ENCODE peak calls at places on chromosomes 1 and 21, in six cellular contexts. One of them, this sample, is unnamed.

GRCh38 chr1:246503341-246503740 is 3.7 kb downstream of the SMYD3 start:
- DNase-seq in H9: no peak
- DNase-seq in colonic mucosa: no peak
- DNase-seq in NT2/D1: no peak
- DNase-seq in GM23248: peak
- DNase-seq in PC-3: peak
- DNase-seq in this sample: no peak

GRCh38 chr1:68497358-68497698 is 446 bp upstream of the DEPDC1 start:
- DNase-seq in H9: no peak
- DNase-seq in colonic mucosa: no peak
- DNase-seq in NT2/D1: no peak
- DNase-seq in GM23248: no peak
- DNase-seq in PC-3: no peak
- DNase-seq in this sample: no peak

GRCh38 chr1:52636701-52637695 is 4.0 kb downstream of the SHISAL2A start:
- DNase-seq in H9: no peak
- DNase-seq in colonic mucosa: no peak
- DNase-seq in NT2/D1: no peak
- DNase-seq in GM23248: no peak
- DNase-seq in PC-3: no peak
- DNase-seq in this sample: no peak

GRCh38 chr1:182387566-182387965 is 4.0 kb downstream of the GLUL start:
- DNase-seq in H9: no peak
- DNase-seq in colonic mucosa: no peak
- DNase-seq in NT2/D1: no peak
- DNase-seq in GM23248: no peak
- DNase-seq in PC-3: no peak
- DNase-seq in this sample: no peak

GRCh38 chr1:218025454-218025853 is 259.6 kb upstream of the RRP15 start:
- DNase-seq in H9: no peak
- DNase-seq in colonic mucosa: no peak
- DNase-seq in NT2/D1: no peak
- DNase-seq in GM23248: peak
- DNase-seq in PC-3: peak
- DNase-seq in this sample: no peak

GRCh38 chr1:156896490-156897033 is 3.0 kb downstream of the PEAR1 start:
- DNase-seq in H9: peak
- DNase-seq in colonic mucosa: no peak
- DNase-seq in NT2/D1: peak
- DNase-seq in GM23248: peak
- DNase-seq in PC-3: peak
- DNase-seq in this sample: peak

GRCh38 chr21:16406355-16406754 is 676.6 kb downstream of the USP25 start:
- DNase-seq in H9: no peak
- DNase-seq in colonic mucosa: no peak
- DNase-seq in NT2/D1: no peak
- DNase-seq in GM23248: no peak
- DNase-seq in PC-3: no peak
- DNase-seq in this sample: no peak

GRCh38 chr1:195717651-195718050 is 890.6 kb downstream of the KCNT2 start:
- DNase-seq in H9: no peak
- DNase-seq in colonic mucosa: no peak
- DNase-seq in NT2/D1: no peak
- DNase-seq in GM23248: peak
- DNase-seq in PC-3: peak
- DNase-seq in this sample: no peak

GRCh38 chr21:42012763-42013329 is 2.7 kb upstream of the ZBTB21 start:
- DNase-seq in H9: no peak
- DNase-seq in colonic mucosa: no peak
- DNase-seq in NT2/D1: no peak
- DNase-seq in GM23248: no peak
- DNase-seq in PC-3: peak
- DNase-seq in this sample: no peak

GRCh38 chr1:231927431-231927830 is 300.8 kb downstream of the DISC1 start:
- DNase-seq in H9: no peak
- DNase-seq in colonic mucosa: no peak
- DNase-seq in NT2/D1: no peak
- DNase-seq in GM23248: no peak
- DNase-seq in PC-3: no peak
- DNase-seq in this sample: no peak

GRCh38 chr1:193458628-193459027 is 272.2 kb upstream of the B3GALT2 start:
- DNase-seq in H9: no peak
- DNase-seq in colonic mucosa: no peak
- DNase-seq in NT2/D1: no peak
- DNase-seq in GM23248: no peak
- DNase-seq in PC-3: no peak
- DNase-seq in this sample: no peak

GRCh38 chr1:20248954-20249612 is 41.6 kb upstream of the VWA5B1 start:
- DNase-seq in H9: no peak
- DNase-seq in colonic mucosa: no peak
- DNase-seq in NT2/D1: no peak
- DNase-seq in GM23248: no peak
- DNase-seq in PC-3: no peak
- DNase-seq in this sample: no peak

GRCh38 chr1:210231846-210232523 is 611 bp upstream of the SERTAD4 start:
- DNase-seq in H9: no peak
- DNase-seq in colonic mucosa: no peak
- DNase-seq in NT2/D1: no peak
- DNase-seq in GM23248: peak
- DNase-seq in PC-3: no peak
- DNase-seq in this sample: no peak

GRCh38 chr1:114135806-114136205 is 17.9 kb downstream of the SYT6 start:
- DNase-seq in H9: no peak
- DNase-seq in colonic mucosa: no peak
- DNase-seq in NT2/D1: no peak
- DNase-seq in GM23248: no peak
- DNase-seq in PC-3: no peak
- DNase-seq in this sample: no peak

GRCh38 chr1:82106672-82107071 is 305.9 kb downstream of the ADGRL2 start:
- DNase-seq in H9: no peak
- DNase-seq in colonic mucosa: no peak
- DNase-seq in NT2/D1: no peak
- DNase-seq in GM23248: no peak
- DNase-seq in PC-3: no peak
- DNase-seq in this sample: no peak

GRCh38 chr1:10737268-10737624 is 59.2 kb downstream of the CASZ1 start:
- DNase-seq in H9: no peak
- DNase-seq in colonic mucosa: no peak
- DNase-seq in NT2/D1: no peak
- DNase-seq in GM23248: no peak
- DNase-seq in PC-3: no peak
- DNase-seq in this sample: no peak

GRCh38 chr1:10735603-10736305 is 60.7 kb downstream of the CASZ1 start:
- DNase-seq in H9: no peak
- DNase-seq in colonic mucosa: no peak
- DNase-seq in NT2/D1: no peak
- DNase-seq in GM23248: no peak
- DNase-seq in PC-3: no peak
- DNase-seq in this sample: no peak

GRCh38 chr1:10736623-10737267 is 59.7 kb downstream of the CASZ1 start:
- DNase-seq in H9: no peak
- DNase-seq in colonic mucosa: no peak
- DNase-seq in NT2/D1: no peak
- DNase-seq in GM23248: no peak
- DNase-seq in PC-3: no peak
- DNase-seq in this sample: no peak

GRCh38 chr1:10738125-10738746 is 58.2 kb downstream of the CASZ1 start:
- DNase-seq in H9: peak
- DNase-seq in colonic mucosa: peak
- DNase-seq in NT2/D1: no peak
- DNase-seq in GM23248: no peak
- DNase-seq in PC-3: no peak
- DNase-seq in this sample: peak

DNA sequence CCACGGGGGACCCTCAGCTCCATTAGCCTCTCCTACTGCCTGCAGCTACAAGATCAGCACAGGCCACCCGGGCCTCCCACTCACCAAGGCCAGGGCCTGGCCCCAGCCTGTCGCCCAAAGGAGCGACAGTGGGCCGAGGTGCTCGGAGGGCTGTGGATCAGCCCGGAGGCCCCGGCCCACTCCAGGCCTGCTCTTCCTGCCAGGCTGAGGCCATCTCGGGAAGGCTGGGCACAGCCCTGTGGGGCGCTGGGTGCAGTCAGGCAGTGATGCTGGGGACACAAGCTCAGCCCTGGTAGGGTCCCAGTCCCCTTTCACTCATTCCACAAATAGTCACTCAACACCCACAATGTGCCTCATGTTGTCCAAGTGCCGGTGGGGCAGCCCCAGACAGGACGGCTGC is 58.8 kb downstream of the CASZ1 start:
- DNase-seq in H9: no peak
- DNase-seq in colonic mucosa: no peak
- DNase-seq in NT2/D1: no peak
- DNase-seq in GM23248: no peak
- DNase-seq in PC-3: no peak
- DNase-seq in this sample: no peak
- H3K9ac ChIP-seq in H9: no peak
- H3K9ac ChIP-seq in colonic mucosa: peak
- H3K9ac ChIP-seq in NT2/D1: no peak
- H3K9ac ChIP-seq in GM23248: no peak
- H3K9ac ChIP-seq in PC-3: no peak
- H3K9ac ChIP-seq in this sample: no peak

DNA sequence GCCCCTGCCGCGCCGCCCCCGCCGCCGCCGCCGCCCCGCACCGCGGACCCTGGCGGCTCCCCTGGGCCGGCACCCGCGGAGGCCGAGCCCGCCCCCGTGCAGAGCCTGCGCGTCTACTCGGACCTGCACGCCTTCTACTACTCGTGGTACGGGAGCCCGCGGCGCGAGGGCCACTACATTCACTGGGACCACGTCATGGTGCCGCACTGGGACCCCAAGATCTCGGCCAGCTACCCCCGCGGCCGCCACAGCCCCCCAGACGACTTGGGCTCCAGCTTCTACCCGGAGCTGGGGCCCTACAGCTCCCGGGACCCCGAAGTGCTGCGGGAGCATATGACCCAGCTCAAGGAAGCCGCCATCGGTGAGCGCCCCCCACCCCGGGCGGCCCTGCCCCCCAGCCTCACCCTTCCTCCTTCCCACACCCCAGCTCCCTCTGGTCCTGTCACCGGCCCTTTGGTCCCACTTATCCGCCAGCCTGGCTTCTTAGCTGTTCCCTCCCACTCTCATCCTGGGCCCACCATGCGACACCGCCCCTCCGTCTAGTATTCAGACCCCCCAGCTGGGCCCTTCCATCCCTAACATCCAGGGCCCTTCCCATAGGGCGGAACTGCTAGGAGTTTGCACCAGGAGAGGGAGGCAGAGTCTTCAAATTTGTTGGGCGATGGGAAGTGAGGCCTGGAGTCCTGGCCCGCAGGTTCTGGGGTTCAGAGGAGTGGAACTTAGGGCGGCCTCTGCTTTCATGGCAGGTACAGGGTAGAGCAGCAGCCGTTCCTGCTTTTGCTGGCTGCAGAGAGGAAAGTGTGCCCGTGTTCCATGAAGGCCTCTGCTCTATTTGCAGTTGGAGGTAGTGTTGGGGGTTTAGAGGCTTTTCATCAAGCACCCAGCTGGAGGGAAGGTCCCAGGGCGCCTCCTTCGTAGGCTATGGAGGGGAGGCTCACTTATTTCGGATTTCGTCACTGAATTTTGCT is 1.0 kb downstream of the MANEAL start:
- DNase-seq in H9: no peak
- DNase-seq in colonic mucosa: no peak
- DNase-seq in NT2/D1: no peak
- DNase-seq in GM23248: no peak
- DNase-seq in PC-3: no peak
- DNase-seq in this sample: peak
- H3K9ac ChIP-seq in H9: no peak
- H3K9ac ChIP-seq in colonic mucosa: peak
- H3K9ac ChIP-seq in NT2/D1: peak
- H3K9ac ChIP-seq in GM23248: no peak
- H3K9ac ChIP-seq in PC-3: peak
- H3K9ac ChIP-seq in this sample: no peak

DNA sequence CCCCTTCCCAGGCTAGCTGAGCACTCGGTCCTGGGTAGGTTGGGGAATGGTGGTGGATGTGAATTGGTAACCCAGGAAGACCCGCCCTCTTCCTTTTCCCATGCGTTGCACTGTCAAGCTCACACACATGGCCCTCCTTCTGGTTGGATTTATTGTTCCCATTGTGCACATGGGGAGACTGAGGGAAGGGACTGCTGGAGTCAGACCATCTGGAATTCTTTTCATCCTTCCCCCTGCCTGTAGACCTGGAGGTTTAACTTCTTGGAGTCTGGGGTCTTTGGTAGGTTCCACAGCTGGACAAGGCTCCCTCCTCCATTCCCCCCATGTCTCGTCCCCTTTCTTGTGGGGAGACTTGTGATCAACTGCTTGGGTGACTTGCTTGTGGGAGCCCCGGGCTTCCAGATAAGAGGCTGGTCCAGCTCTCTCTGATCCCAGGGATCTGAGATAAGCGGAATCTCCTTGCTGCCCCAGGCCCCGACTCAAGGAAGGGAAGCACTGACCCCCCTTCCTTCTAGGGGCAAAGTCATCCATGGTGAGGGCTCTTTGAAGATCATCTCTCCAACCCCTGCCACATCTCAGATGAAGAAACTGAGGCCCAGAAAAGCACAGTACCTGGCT is 55.7 kb upstream of the SYNC start:
- DNase-seq in H9: no peak
- DNase-seq in colonic mucosa: no peak
- DNase-seq in NT2/D1: no peak
- DNase-seq in GM23248: no peak
- DNase-seq in PC-3: no peak
- DNase-seq in this sample: no peak
- H3K9ac ChIP-seq in H9: no peak
- H3K9ac ChIP-seq in colonic mucosa: no peak
- H3K9ac ChIP-seq in NT2/D1: peak
- H3K9ac ChIP-seq in GM23248: no peak
- H3K9ac ChIP-seq in PC-3: peak
- H3K9ac ChIP-seq in this sample: no peak

GRCh38 chr1:206687915-206688442 is 3.3 kb downstream of the MAPKAPK2 start:
- DNase-seq in H9: peak
- DNase-seq in colonic mucosa: no peak
- DNase-seq in NT2/D1: peak
- DNase-seq in GM23248: peak
- DNase-seq in PC-3: no peak
- DNase-seq in this sample: peak
- H3K9ac ChIP-seq in H9: no peak
- H3K9ac ChIP-seq in colonic mucosa: no peak
- H3K9ac ChIP-seq in NT2/D1: no peak
- H3K9ac ChIP-seq in GM23248: peak
- H3K9ac ChIP-seq in PC-3: no peak
- H3K9ac ChIP-seq in this sample: no peak

This sample was measured in endodermal cell.